ENCODE peak calls at places on chromosomes 4 and X, in ten cellular contexts. N, V, Q, D, Y, O, X, I, H and T are unnamed samples.

GRCh38 chr4:17142232-17142711 is 243.8 kb upstream of the LDB2 start:
- DNase-seq in Q (peak; percentile 43), D (no peak), H (no peak), I (no peak), N (no peak), O (no peak), Y (no peak), X (no peak), V (peak; percentile 9), T (no peak)

GRCh38 chrX:2351321-2351720 is 149.5 kb downstream of the DHRSX start:
- DNase-seq in D (no peak), I (no peak), V (no peak), H (no peak), Y (no peak), Q (no peak), O (no peak), N (no peak), X (no peak), T (no peak)

GRCh38 chrX:47232803-47233332 is at the start of gene USP11:
- DNase-seq in I (peak; percentile 58), Q (no peak), D (peak; percentile 74), O (peak; percentile 64), Y (peak; percentile 49), V (peak; percentile 52), H (peak; percentile 33), X (peak; percentile 55), N (no peak), T (peak; percentile 45)

GRCh38 chr4:165873298-165874071 is 448 bp downstream of the TLL1 start:
- DNase-seq in H (no peak), D (peak; percentile 27), Q (no peak), I (peak; percentile 21), O (peak; percentile 69), V (peak; percentile 36), N (no peak), Y (peak; percentile 69), X (peak; percentile 78), T (no peak)

GRCh38 chrX:27599928-27600327 is 9.8 kb downstream of the DCAF8L2 start:
- DNase-seq in X (no peak), I (no peak), D (no peak), O (no peak), V (no peak), Y (no peak), N (no peak), Q (no peak), H (no peak), T (peak; percentile 25)

GRCh38 chrX:139691493-139691842 is 16.5 kb downstream of the MCF2 start:
- DNase-seq in H (no peak), V (no peak), N (no peak), D (no peak), Q (no peak), I (no peak), X (no peak), O (peak; percentile 17), Y (no peak), T (no peak)

GRCh38 chr4:148163011-148163410 is 279.2 kb downstream of the NR3C2 start:
- DNase-seq in N (no peak), V (no peak), I (no peak), Y (no peak), D (no peak), X (no peak), H (no peak), O (no peak), Q (no peak), T (no peak)

GRCh38 chrX:134948333-134949241 is 42.2 kb upstream of the SMIM10 start:
- DNase-seq in I (no peak), N (no peak), Q (no peak), X (no peak), D (no peak), Y (no peak), O (no peak), H (no peak), V (no peak), T (peak; percentile 41)

GRCh38 chr4:150962245-150962644 is 52.8 kb downstream of the LRBA start:
- DNase-seq in H (no peak), N (no peak), O (no peak), X (no peak), Y (no peak), Q (no peak), I (no peak), V (no peak), D (no peak), T (no peak)

GRCh38 chr4:23819041-23819511 is 70.8 kb downstream of the PPARGC1A start:
- DNase-seq in X (no peak), V (peak; percentile 15), I (no peak), N (no peak), D (peak; percentile 53), Y (no peak), Q (no peak), O (no peak), H (no peak), T (no peak)

GRCh38 chr4:52038109-52038912 is at the start of gene SGCB:
- DNase-seq in H (peak; percentile 41), O (peak; percentile 93), X (peak; percentile 89), I (peak; percentile 36), Q (no peak), D (peak; percentile 71), N (peak; percentile 84), V (peak; percentile 87), Y (peak; percentile 56), T (no peak)